ENCODE peak calls at places on chromosomes 3 and 15, in five cellular contexts. F is AML-193; A is activated CD4-positive, alpha-beta T cell treated with anti-CD3 and anti-CD28 coated beads, Interleukin-2, amount 50 U/mL, for 1 hour; S is stimulated activated naive CD8-positive, alpha-beta T cell treated with anti-CD3 and anti-CD28 coated beads, Interleukin-15, Interleukin-2, amounts not matched to agents 100 U/mL and 50 U/mL, for 24 hours; D is T-cell. O is an unnamed sample.
A peak's percentile ranks its signal among the peaks of the same experiment; 100 is the strongest.

GRCh38 chr3:194723846-194724618 is 38.3 kb downstream of the FAM43A start:
- DNase-seq in F (no peak), S (no peak), A (no peak), D (no peak), O (no peak)

GRCh38 chr3:160473233-160473632 is 23.6 kb upstream of the TRIM59 start:
- DNase-seq in S (no peak), D (no peak), A (no peak), F (no peak), O (no peak)

GRCh38 chr3:31531992-31532586 is 636 bp upstream of the STT3B start:
- DNase-seq in F (peak; percentile 99), D (peak; percentile 97), A (peak; percentile 98), S (peak; percentile 99), O (peak; percentile 96)

GRCh38 chr15:88650556-88650955 is 11.7 kb downstream of the ISG20 start:
- DNase-seq in S (peak; percentile 3), D (no peak), F (no peak), A (no peak), O (no peak)

GRCh38 chr15:34795267-34796081 is at the start of gene ACTC1:
- DNase-seq in A (no peak), F (no peak), D (no peak), S (peak; percentile 9), O (peak; percentile 57)

GRCh38 chr15:59817834-59818233 is 128.7 kb upstream of the BNIP2 start:
- DNase-seq in S (no peak), F (no peak), D (no peak), A (no peak), O (no peak)

GRCh38 chr3:23734481-23734880 is 71.3 kb upstream of the UBE2E1 start:
- DNase-seq in S (no peak), A (no peak), F (no peak), D (no peak), O (no peak)

GRCh38 chr3:59482684-59483083 is 432.9 kb upstream of the CFAP20DC start:
- DNase-seq in S (no peak), F (no peak), D (no peak), A (no peak), O (no peak)

GRCh38 chr15:70669966-70670658 is 93.2 kb downstream of the UACA start:
- DNase-seq in S (no peak), A (no peak), D (no peak), F (no peak), O (no peak)

GRCh38 chr3:87435926-87436630 is 159.7 kb upstream of the POU1F1 start:
- DNase-seq in D (no peak), A (no peak), F (no peak), S (no peak), O (no peak)

GRCh38 chr3:109072208-109072607 is 45.7 kb downstream of the MORC1 start:
- DNase-seq in D (no peak), A (no peak), F (no peak), S (peak; percentile 4), O (no peak)

GRCh38 chr3:190122198-190122771 is 1.6 kb upstream of the P3H2 start:
- DNase-seq in F (no peak), S (no peak), A (no peak), D (no peak), O (no peak)

GRCh38 chr15:87623832-87624231 is 632.7 kb downstream of the NTRK3 start:
- DNase-seq in D (no peak), F (peak; percentile 15), A (no peak), S (no peak), O (no peak)

GRCh38 chr15:61702224-61703120 is 357.8 kb downstream of the VPS13C start:
- DNase-seq in F (no peak), A (no peak), S (no peak), D (no peak), O (no peak)

GRCh38 chr3:53493997-53494791 is at the start of gene CACNA1D:
- DNase-seq in D (no peak), A (no peak), S (peak; percentile 21), F (no peak), O (peak; percentile 83)

GRCh38 chr3:45915518-45916231 is 27.6 kb upstream of the CXCR6 start:
- DNase-seq in A (peak; percentile 71), D (peak; percentile 71), F (no peak), S (peak; percentile 82), O (no peak)

GRCh38 chr3:174949523-174949922 is 90.4 kb downstream of the NAALADL2 start:
- DNase-seq in D (no peak), F (no peak), A (no peak), S (no peak), O (no peak)

GRCh38 chr3:134748698-134749097 is 46.4 kb upstream of the EPHB1 start:
- DNase-seq in A (no peak), S (no peak), D (no peak), F (no peak), O (no peak)

GRCh38 chr3:172251211-172251610 is 197.0 kb downstream of the GHSR start:
- DNase-seq in S (no peak), A (no peak), F (no peak), D (no peak), O (no peak)

GRCh38 chr15:91289324-91289723 is 189.3 kb downstream of the SV2B start:
- DNase-seq in F (peak; percentile 59), A (no peak), D (no peak), S (no peak), O (no peak)

GRCh38 chr15:65332662-65333440 is 28.4 kb downstream of the RNU5B-1 start:
- DNase-seq in S (no peak), A (no peak), F (no peak), D (no peak), O (no peak)

GRCh38 chr3:164458986-164459385 is 619.3 kb downstream of the SI start:
- DNase-seq in S (no peak), F (no peak), D (no peak), A (no peak), O (no peak)

GRCh38 chr15:96201696-96202095 is 128.8 kb upstream of the NR2F2 start:
- DNase-seq in S (no peak), F (no peak), A (no peak), D (no peak), O (no peak)

GRCh38 chr3:77885381-77885780 is 845.5 kb downstream of the ROBO2 start:
- DNase-seq in S (no peak), F (no peak), D (no peak), A (no peak), O (no peak)

GRCh38 chr15:80173022-80173759 is 20.4 kb downstream of the FAH start:
- DNase-seq in S (peak; percentile 75), F (peak; percentile 28), D (peak; percentile 70), A (peak; percentile 69), O (peak; percentile 30)

GRCh38 chr3:127820871-127821853 is 1.2 kb downstream of the MGLL start:
- DNase-seq in S (no peak), A (no peak), D (peak; percentile 11), F (peak; percentile 72), O (no peak)

GRCh38 chr3:83321891-83322290 is 1560.4 kb upstream of the GBE1 start:
- DNase-seq in S (no peak), A (no peak), D (no peak), F (no peak), O (no peak)

GRCh38 chr15:31197497-31198414 is 96.2 kb upstream of the TRPM1 start:
- DNase-seq in A (peak; percentile 57), D (peak; percentile 50), S (peak; percentile 63), F (no peak), O (no peak)

GRCh38 chr15:78850352-78850751 is 22.3 kb upstream of the MORF4L1 start:
- DNase-seq in S (no peak), F (no peak), D (no peak), A (no peak), O (no peak)

GRCh38 chr15:41689834-41690233 is 29.6 kb downstream of the MGA start:
- DNase-seq in A (no peak), F (peak; percentile 81), S (no peak), D (no peak), O (no peak)

GRCh38 chr15:79516155-79516554 is 84.0 kb downstream of the MINAR1 start:
- DNase-seq in F (no peak), D (no peak), A (no peak), S (no peak), O (no peak)

GRCh38 chr15:80595391-80595790 is 99.7 kb upstream of the ABHD17C start:
- DNase-seq in F (no peak), S (no peak), A (no peak), D (no peak), O (no peak)

GRCh38 chr15:58684751-58685150 is 64.8 kb downstream of the ADAM10 start:
- DNase-seq in A (no peak), S (no peak), D (no peak), F (no peak), O (no peak)

GRCh38 chr3:30342319-30343060 is 263.9 kb upstream of the TGFBR2 start:
- DNase-seq in D (no peak), A (no peak), S (peak; percentile 27), F (no peak), O (no peak)

GRCh38 chr15:78957416-78958093 is 12.7 kb upstream of the CTSH start:
- DNase-seq in S (no peak), A (no peak), D (no peak), F (no peak), O (no peak)

GRCh38 chr15:47715856-47716445 is 1.4 kb upstream of the SEMA6D start:
- DNase-seq in A (no peak), D (no peak), F (no peak), S (no peak), O (no peak)

GRCh38 chr15:87739866-87740265 is 516.7 kb downstream of the NTRK3 start:
- DNase-seq in S (no peak), A (no peak), F (no peak), D (no peak), O (no peak)

O was measured in 8988T.